ENCODE peak calls at places on chromosomes 16 and 17, in five cellular contexts. One of them, this sample, is unnamed.

GRCh38 chr16:66832661-66833305 is 2.0 kb upstream of the NAE1 start:
- DNase-seq in kidney epithelial cell: no peak
- DNase-seq in GM06990: no peak
- DNase-seq in hepatocyte: no peak
- DNase-seq in fibroblast of the aortic adventitia: peak; percentile 21
- DNase-seq in this sample: no peak

GRCh38 chr16:46706642-46707041 is 17.2 kb downstream of the ORC6 start:
- DNase-seq in kidney epithelial cell: no peak
- DNase-seq in hepatocyte: no peak
- DNase-seq in GM06990: no peak
- DNase-seq in fibroblast of the aortic adventitia: no peak
- DNase-seq in this sample: no peak

GRCh38 chr16:81875461-81875860 is 96.4 kb downstream of the PLCG2 start:
- DNase-seq in hepatocyte: no peak
- DNase-seq in GM06990: no peak
- DNase-seq in fibroblast of the aortic adventitia: no peak
- DNase-seq in kidney epithelial cell: no peak
- DNase-seq in this sample: no peak

GRCh38 chr16:9123871-9124270 is 32.4 kb downstream of the HAPSTR1 start:
- DNase-seq in fibroblast of the aortic adventitia: no peak
- DNase-seq in hepatocyte: no peak
- DNase-seq in GM06990: peak; percentile 36
- DNase-seq in kidney epithelial cell: no peak
- DNase-seq in this sample: no peak

GRCh38 chr16:19864566-19864965 is 20.1 kb downstream of the GPRC5B start:
- DNase-seq in kidney epithelial cell: no peak
- DNase-seq in hepatocyte: no peak
- DNase-seq in GM06990: no peak
- DNase-seq in fibroblast of the aortic adventitia: no peak
- DNase-seq in this sample: no peak

GRCh38 chr16:31880322-31880979 is 6.8 kb downstream of the ZNF267 start:
- DNase-seq in kidney epithelial cell: no peak
- DNase-seq in fibroblast of the aortic adventitia: peak; percentile 63
- DNase-seq in hepatocyte: peak; percentile 38
- DNase-seq in GM06990: no peak
- DNase-seq in this sample: peak; percentile 33

GRCh38 chr16:89842471-89843408 is 14.5 kb downstream of the SPIRE2 start:
- DNase-seq in hepatocyte: no peak
- DNase-seq in fibroblast of the aortic adventitia: peak; percentile 62
- DNase-seq in kidney epithelial cell: peak; percentile 65
- DNase-seq in GM06990: no peak
- DNase-seq in this sample: peak; percentile 42

GRCh38 chr17:42457107-42457787 is 1.4 kb upstream of the ATP6V0A1 start:
- DNase-seq in hepatocyte: no peak
- DNase-seq in kidney epithelial cell: no peak
- DNase-seq in fibroblast of the aortic adventitia: no peak
- DNase-seq in GM06990: peak; percentile 48
- DNase-seq in this sample: no peak

GRCh38 chr17:7835818-7836595 is 2.0 kb downstream of the KDM6B start:
- DNase-seq in kidney epithelial cell: no peak
- DNase-seq in fibroblast of the aortic adventitia: peak; percentile 76
- DNase-seq in hepatocyte: no peak
- DNase-seq in GM06990: no peak
- DNase-seq in this sample: no peak

GRCh38 chr17:77772461-77772897 is 186.0 kb upstream of the TNRC6C start:
- DNase-seq in fibroblast of the aortic adventitia: peak; percentile 50
- DNase-seq in hepatocyte: peak; percentile 82
- DNase-seq in kidney epithelial cell: no peak
- DNase-seq in GM06990: peak; percentile 38
- DNase-seq in this sample: no peak

GRCh38 chr17:75459590-75460267 is 3.3 kb downstream of the TMEM94 start:
- DNase-seq in kidney epithelial cell: no peak
- DNase-seq in hepatocyte: peak; percentile 63
- DNase-seq in fibroblast of the aortic adventitia: no peak
- DNase-seq in GM06990: no peak
- DNase-seq in this sample: no peak

GRCh38 chr17:60598001-60598736 is 1.8 kb upstream of the PPM1D start:
- DNase-seq in hepatocyte: no peak
- DNase-seq in kidney epithelial cell: no peak
- DNase-seq in GM06990: no peak
- DNase-seq in fibroblast of the aortic adventitia: no peak
- DNase-seq in this sample: no peak

GRCh38 chr16:30737794-30738648 is 10.2 kb upstream of the PHKG2 start:
- DNase-seq in hepatocyte: no peak
- DNase-seq in fibroblast of the aortic adventitia: no peak
- DNase-seq in GM06990: no peak
- DNase-seq in kidney epithelial cell: no peak
- DNase-seq in this sample: no peak

GRCh38 chr17:66654341-66654740 is 180.6 kb upstream of the CACNG5 start:
- DNase-seq in kidney epithelial cell: no peak
- DNase-seq in hepatocyte: no peak
- DNase-seq in GM06990: no peak
- DNase-seq in fibroblast of the aortic adventitia: peak; percentile 51
- DNase-seq in this sample: no peak

GRCh38 chr17:1005361-1005946 is 8.5 kb downstream of the TIMM22 start:
- DNase-seq in hepatocyte: peak; percentile 53
- DNase-seq in kidney epithelial cell: no peak
- DNase-seq in fibroblast of the aortic adventitia: peak; percentile 74
- DNase-seq in GM06990: no peak
- DNase-seq in this sample: no peak

GRCh38 chr16:19524866-19525723 is 1.4 kb downstream of the CCP110 start:
- DNase-seq in GM06990: no peak
- DNase-seq in kidney epithelial cell: no peak
- DNase-seq in fibroblast of the aortic adventitia: peak; percentile 16
- DNase-seq in hepatocyte: peak; percentile 24
- DNase-seq in this sample: no peak

GRCh38 chr17:83079766-83080616 is 582 bp downstream of the METRNL start:
- DNase-seq in fibroblast of the aortic adventitia: no peak
- DNase-seq in kidney epithelial cell: no peak
- DNase-seq in GM06990: no peak
- DNase-seq in hepatocyte: peak; percentile 60
- DNase-seq in this sample: no peak

DNA sequence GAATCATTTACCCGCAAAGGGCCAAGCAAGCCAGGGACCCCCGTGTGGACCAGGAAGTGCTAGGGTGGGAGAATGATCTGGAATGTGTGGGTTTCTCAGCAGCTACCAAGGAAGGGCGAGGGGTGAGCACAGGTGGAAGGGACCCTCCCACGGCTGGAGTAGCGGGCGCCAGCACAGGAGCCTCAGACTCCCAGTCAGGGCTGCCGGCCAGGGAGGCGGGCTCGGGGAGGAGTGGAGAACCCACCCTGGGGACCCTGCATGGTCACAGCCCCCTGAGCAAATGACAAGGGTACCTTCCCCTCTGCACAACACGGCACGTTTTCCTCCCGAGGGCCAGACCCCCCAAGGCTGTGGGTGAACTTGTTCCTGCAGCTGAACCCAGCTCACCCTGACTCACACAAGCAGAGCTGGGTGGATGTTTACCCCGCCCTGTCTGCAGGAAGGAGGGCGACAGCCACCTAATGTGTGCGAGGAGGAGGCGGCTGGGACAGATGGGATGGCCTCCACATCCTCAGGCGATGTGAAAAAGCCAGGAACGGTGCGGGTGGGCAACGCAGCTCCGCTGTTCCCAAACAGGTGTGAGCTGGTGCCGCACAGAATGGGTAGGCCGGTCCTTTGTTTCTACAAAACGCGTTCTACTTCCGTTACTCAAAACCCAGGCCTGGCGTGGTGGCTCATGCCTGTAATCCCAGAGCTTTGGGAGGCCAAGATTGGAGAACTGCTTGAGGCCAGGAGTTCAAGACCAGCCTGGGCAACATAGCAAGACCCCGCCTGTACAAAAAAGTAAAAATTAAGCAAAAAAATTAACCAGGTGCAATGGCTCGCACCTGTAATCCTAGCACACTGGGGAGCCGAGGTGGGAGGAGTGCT is 6.2 kb downstream of the ECI1 start:
- DNase-seq in GM06990: no peak
- DNase-seq in hepatocyte: no peak
- DNase-seq in kidney epithelial cell: no peak
- DNase-seq in fibroblast of the aortic adventitia: no peak
- DNase-seq in this sample: no peak
- TF ChIP-seq CTCF in GM06990: no peak
- TF ChIP-seq CTCF in hepatocyte: no peak
- TF ChIP-seq CTCF in kidney epithelial cell: no peak
- TF ChIP-seq CTCF in fibroblast of the aortic adventitia: no peak
- TF ChIP-seq CTCF in this sample: no peak

GRCh38 chr16:88637797-88638196 is 575 bp upstream of the IL17C start:
- DNase-seq in kidney epithelial cell: no peak
- DNase-seq in fibroblast of the aortic adventitia: no peak
- DNase-seq in hepatocyte: no peak
- DNase-seq in GM06990: no peak
- DNase-seq in this sample: no peak

GRCh38 chr16:88639231-88640038 is 1.1 kb downstream of the IL17C start:
- DNase-seq in hepatocyte: peak; percentile 80
- DNase-seq in kidney epithelial cell: no peak
- DNase-seq in GM06990: peak; percentile 46
- DNase-seq in fibroblast of the aortic adventitia: no peak
- DNase-seq in this sample: no peak

GRCh38 chr16:88640039-88640495 is 1.7 kb downstream of the IL17C start:
- DNase-seq in GM06990: no peak
- DNase-seq in hepatocyte: no peak
- DNase-seq in kidney epithelial cell: no peak
- DNase-seq in fibroblast of the aortic adventitia: no peak
- DNase-seq in this sample: no peak

GRCh38 chr16:88636488-88637265 is 1.7 kb upstream of the IL17C start:
- DNase-seq in fibroblast of the aortic adventitia: no peak
- DNase-seq in GM06990: no peak
- DNase-seq in hepatocyte: no peak
- DNase-seq in kidney epithelial cell: no peak
- DNase-seq in this sample: no peak

DNA sequence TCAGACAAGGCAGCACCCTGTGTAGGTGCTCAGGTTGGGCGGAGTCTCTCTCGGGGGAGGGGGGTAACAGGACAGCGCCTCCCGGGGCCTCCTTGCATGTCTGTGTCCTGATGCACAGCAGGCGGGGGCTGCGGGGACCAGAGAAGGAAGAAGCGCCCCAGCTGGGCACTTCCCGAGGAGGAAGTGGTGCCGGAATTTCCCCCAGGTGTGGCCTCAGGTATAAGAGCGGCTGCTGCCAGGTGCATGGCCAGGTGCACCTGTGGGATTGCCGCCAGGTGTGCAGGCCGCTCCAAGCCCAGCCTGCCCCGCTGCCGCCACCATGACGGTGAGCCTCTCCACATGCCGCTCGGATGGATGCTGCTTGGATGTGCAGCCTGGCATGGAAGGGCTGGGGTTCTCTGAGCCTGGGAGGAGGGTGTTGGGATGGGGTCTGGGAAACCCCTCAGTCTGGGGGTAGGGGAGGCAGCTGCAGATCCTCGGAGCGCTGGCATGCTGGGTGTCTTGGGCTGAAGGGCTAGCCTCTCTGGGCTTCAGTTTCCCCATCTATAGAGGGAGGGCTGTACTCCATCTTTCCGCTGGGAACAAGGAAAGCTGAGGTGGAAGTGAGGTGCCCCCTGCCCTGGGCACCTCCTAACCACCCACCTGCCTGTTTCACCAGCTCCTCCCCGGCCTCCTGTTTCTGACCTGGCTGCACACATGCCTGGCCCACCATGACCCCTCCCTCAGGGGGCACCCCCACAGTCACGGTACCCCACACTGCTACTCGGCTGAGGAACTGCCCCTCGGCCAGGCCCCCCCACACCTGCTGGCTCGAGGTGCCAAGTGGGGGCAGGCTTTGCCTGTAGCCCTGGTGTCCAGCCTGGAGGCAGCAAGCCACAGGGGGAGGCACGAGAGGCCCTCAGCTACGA is at the start of gene IL17C:
- DNase-seq in fibroblast of the aortic adventitia: no peak
- DNase-seq in kidney epithelial cell: no peak
- DNase-seq in GM06990: no peak
- DNase-seq in hepatocyte: no peak
- DNase-seq in this sample: no peak
- H3K4me3 ChIP-seq in fibroblast of the aortic adventitia: no peak within 1 kb of the TSS
- H3K4me3 ChIP-seq in kidney epithelial cell: no peak within 1 kb of the TSS
- H3K4me3 ChIP-seq in GM06990: no peak within 1 kb of the TSS
- H3K4me3 ChIP-seq in hepatocyte: no peak within 1 kb of the TSS
- H3K4me3 ChIP-seq in this sample: no peak within 1 kb of the TSS

DNA sequence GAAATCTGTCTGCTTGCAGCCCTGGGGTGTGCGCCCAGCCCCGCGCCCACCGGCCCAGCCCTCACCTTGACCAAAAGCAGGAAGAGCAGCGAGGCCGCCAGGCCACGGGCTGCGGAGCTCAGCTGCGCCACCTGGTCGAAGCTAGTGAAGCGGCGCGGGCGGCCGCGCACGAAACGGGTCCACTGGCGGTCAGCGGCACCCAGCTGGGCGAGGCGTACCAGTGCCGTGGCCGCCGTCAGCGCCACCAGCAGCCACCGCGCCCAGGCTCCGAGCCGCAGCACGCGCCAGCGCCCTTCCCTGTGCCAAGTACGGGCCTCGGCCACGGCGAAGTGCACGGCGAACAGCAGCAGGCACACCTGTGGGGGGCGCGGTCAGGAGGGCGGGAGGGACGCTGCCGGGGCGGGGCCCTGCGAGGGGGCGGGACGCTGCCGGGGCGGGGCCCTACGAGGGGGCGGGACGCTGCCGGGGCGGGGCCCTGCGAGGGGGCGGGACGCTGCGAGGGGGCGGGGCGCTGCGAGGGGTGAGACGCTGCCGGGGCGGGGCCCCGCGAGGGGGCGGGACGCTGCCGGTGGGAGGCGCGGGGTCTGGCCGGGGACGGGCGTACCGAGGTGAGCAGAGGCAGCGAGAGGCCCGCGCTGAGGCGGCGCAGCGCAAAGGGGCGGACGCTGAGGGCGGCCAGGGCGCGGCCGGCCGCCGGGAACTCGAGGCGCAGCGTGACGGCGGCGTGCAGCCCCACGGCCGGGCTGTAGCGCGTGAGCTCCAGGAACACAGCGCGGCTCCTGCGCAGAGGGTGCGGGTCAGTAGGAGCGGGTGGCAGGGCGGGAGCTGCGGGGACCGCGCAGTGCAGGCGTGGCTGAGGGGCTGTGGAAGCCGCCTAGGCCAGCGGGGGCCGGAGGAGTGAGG is 43.3 kb downstream of the TSC2 start:
- DNase-seq in fibroblast of the aortic adventitia: no peak
- DNase-seq in hepatocyte: peak; percentile 95
- DNase-seq in GM06990: no peak
- DNase-seq in kidney epithelial cell: no peak
- DNase-seq in this sample: no peak
- TF ChIP-seq CTCF in fibroblast of the aortic adventitia: no peak
- TF ChIP-seq CTCF in hepatocyte: peak; percentile 41
- TF ChIP-seq CTCF in GM06990: no peak
- TF ChIP-seq CTCF in kidney epithelial cell: peak; percentile 52
- TF ChIP-seq CTCF in this sample: no peak

GRCh38 chr16:27326251-27326650 is 12.5 kb downstream of the IL4R start:
- DNase-seq in hepatocyte: no peak
- DNase-seq in GM06990: no peak
- DNase-seq in kidney epithelial cell: no peak
- DNase-seq in fibroblast of the aortic adventitia: no peak
- DNase-seq in this sample: no peak

GRCh38 chr16:27325736-27326135 is 12.0 kb downstream of the IL4R start:
- DNase-seq in fibroblast of the aortic adventitia: no peak
- DNase-seq in GM06990: no peak
- DNase-seq in hepatocyte: no peak
- DNase-seq in kidney epithelial cell: no peak
- DNase-seq in this sample: no peak

GRCh38 chr16:27327586-27327915 is 13.8 kb downstream of the IL4R start:
- DNase-seq in kidney epithelial cell: no peak
- DNase-seq in fibroblast of the aortic adventitia: no peak
- DNase-seq in GM06990: no peak
- DNase-seq in hepatocyte: no peak
- DNase-seq in this sample: no peak

GRCh38 chr16:27328937-27329336 is 15.2 kb downstream of the IL4R start:
- DNase-seq in GM06990: no peak
- DNase-seq in kidney epithelial cell: no peak
- DNase-seq in fibroblast of the aortic adventitia: no peak
- DNase-seq in hepatocyte: no peak
- DNase-seq in this sample: no peak

GRCh38 chr16:27326738-27327585 is 13.2 kb downstream of the IL4R start:
- DNase-seq in kidney epithelial cell: peak; percentile 86
- DNase-seq in fibroblast of the aortic adventitia: peak; percentile 96
- DNase-seq in hepatocyte: peak; percentile 88
- DNase-seq in GM06990: peak; percentile 43
- DNase-seq in this sample: peak; percentile 77
- H3K4me3 ChIP-seq in kidney epithelial cell: no peak overlapping the region
- H3K4me3 ChIP-seq in fibroblast of the aortic adventitia: no peak overlapping the region
- H3K4me3 ChIP-seq in hepatocyte: no peak overlapping the region
- H3K4me3 ChIP-seq in GM06990: no peak overlapping the region
- H3K4me3 ChIP-seq in this sample: peak overlapping the region; percentile 18